ENCODE peak calls at places on chromosomes 6 and 20, in nine cellular contexts. C is AG09309; R is myocyte; V is mesendoderm; G is stimulated activated CD8-positive, alpha-beta memory T cell treated with anti-CD3 and anti-CD28 coated beads, Interleukin-2, amount 100 ng/mL, for 48 hours; Z is keratinocyte; M is activated naive CD4-positive, alpha-beta T cell treated with anti-CD3 and anti-CD28 coated beads, Interleukin-2, amount 10 ng/mL, durations not matched to agents 7 days and 5 days; E is GDM1; X is T-cell. K is an unnamed sample.

GRCh38 chr6:95293257-95293656 is 284.1 kb upstream of the MANEA start:
- DNase-seq in C (no peak), R (no peak), V (no peak), G (no peak), Z (no peak), M (no peak), E (no peak), X (no peak), K (no peak)

GRCh38 chr6:11208267-11208666 is 24.2 kb downstream of the NEDD9 start:
- DNase-seq in C (no peak), R (no peak), V (peak), G (no peak), Z (no peak), M (no peak), E (no peak), X (no peak), K (no peak)

GRCh38 chr6:69867075-69867911 is 937 bp downstream of the COL19A1 start:
- DNase-seq in C (no peak), R (peak), V (peak), G (peak), Z (no peak), M (peak), E (no peak), X (peak), K (peak)

GRCh38 chr6:162387723-162388382 is 339.7 kb downstream of the PRKN start:
- DNase-seq in C (no peak), R (no peak), V (peak), G (no peak), Z (no peak), M (no peak), E (no peak), X (no peak), K (no peak)

GRCh38 chr20:63232235-63233060 is 3.3 kb upstream of the BIRC7 start:
- DNase-seq in C (peak), R (peak), V (peak), G (no peak), Z (no peak), M (no peak), E (no peak), X (no peak), K (no peak)

GRCh38 chr6:168666751-168667427 is 225.9 kb downstream of the SMOC2 start:
- DNase-seq in C (no peak), R (no peak), V (peak), G (no peak), Z (peak), M (no peak), E (no peak), X (no peak), K (no peak)

GRCh38 chr20:3082306-3082951 is 2.1 kb downstream of the AVP start:
- DNase-seq in C (no peak), R (no peak), V (no peak), G (no peak), Z (no peak), M (no peak), E (no peak), X (no peak), K (no peak)

GRCh38 chr6:15183979-15184378 is 61.9 kb upstream of the JARID2 start:
- DNase-seq in C (no peak), R (no peak), V (no peak), G (no peak), Z (no peak), M (no peak), E (no peak), X (no peak), K (peak)

GRCh38 chr6:89842228-89842627 is 12.5 kb downstream of the CASP8AP2 start:
- DNase-seq in C (no peak), R (peak), V (no peak), G (no peak), Z (no peak), M (no peak), E (no peak), X (no peak), K (no peak)

GRCh38 chr20:31894980-31895675 is 24.7 kb downstream of the TTLL9 start:
- DNase-seq in C (peak), R (peak), V (peak), G (no peak), Z (no peak), M (no peak), E (no peak), X (no peak), K (no peak)

GRCh38 chr6:61711849-61712248 is 574.2 kb downstream of the KHDRBS2 start:
- DNase-seq in C (no peak), R (no peak), V (peak), G (no peak), Z (no peak), M (no peak), E (no peak), X (no peak), K (no peak)

GRCh38 chr6:30683980-30684338 is 2.5 kb downstream of the PPP1R18 start:
- DNase-seq in C (no peak), R (no peak), V (no peak), G (no peak), Z (no peak), M (no peak), E (no peak), X (no peak), K (no peak)